ENCODE peak calls at places on chromosomes 2 and 18, in four cellular contexts. One of them, this sample, is unnamed.

GRCh38 chr2:118755362-118755761 is 92.1 kb downstream of the EN1 start:
- DNase-seq in colonic mucosa: no peak
- DNase-seq in sigmoid colon: no peak
- DNase-seq in AG09309: no peak
- DNase-seq in this sample: no peak

GRCh38 chr2:150370600-150370999 is 116.9 kb downstream of the RND3 start:
- DNase-seq in colonic mucosa: peak
- DNase-seq in sigmoid colon: no peak
- DNase-seq in AG09309: no peak
- DNase-seq in this sample: no peak

GRCh38 chr2:129400825-129401224 is 578.6 kb upstream of the RAB6C start:
- DNase-seq in colonic mucosa: no peak
- DNase-seq in sigmoid colon: no peak
- DNase-seq in AG09309: no peak
- DNase-seq in this sample: no peak

GRCh38 chr18:75407468-75408437 is 19.8 kb downstream of the SMIM21 start:
- DNase-seq in colonic mucosa: no peak
- DNase-seq in sigmoid colon: no peak
- DNase-seq in AG09309: no peak
- DNase-seq in this sample: no peak

GRCh38 chr2:85009019-85009618 is 38.2 kb downstream of the KCMF1 start:
- DNase-seq in colonic mucosa: no peak
- DNase-seq in sigmoid colon: no peak
- DNase-seq in AG09309: no peak
- DNase-seq in this sample: no peak

GRCh38 chr2:146709004-146709403 is 1135.8 kb upstream of the ACVR2A start:
- DNase-seq in colonic mucosa: no peak
- DNase-seq in sigmoid colon: no peak
- DNase-seq in AG09309: no peak
- DNase-seq in this sample: no peak

GRCh38 chr2:24972315-24972958 is 682 bp upstream of the DNAJC27 start:
- DNase-seq in colonic mucosa: peak
- DNase-seq in sigmoid colon: peak
- DNase-seq in AG09309: no peak
- DNase-seq in this sample: peak

GRCh38 chr2:221554769-221555510 is 17.2 kb downstream of the EPHA4 start:
- DNase-seq in colonic mucosa: no peak
- DNase-seq in sigmoid colon: no peak
- DNase-seq in AG09309: no peak
- DNase-seq in this sample: peak

GRCh38 chr2:117718048-117718447 is 96.4 kb upstream of the DDX18 start:
- DNase-seq in colonic mucosa: no peak
- DNase-seq in sigmoid colon: no peak
- DNase-seq in AG09309: no peak
- DNase-seq in this sample: no peak

GRCh38 chr18:69935319-69936190 is 12.1 kb downstream of the CD226 start:
- DNase-seq in colonic mucosa: no peak
- DNase-seq in sigmoid colon: no peak
- DNase-seq in AG09309: no peak
- DNase-seq in this sample: no peak
- H3K4me3 ChIP-seq in colonic mucosa: no peak
- H3K4me3 ChIP-seq in sigmoid colon: no peak
- H3K4me3 ChIP-seq in AG09309: no peak
- H3K4me3 ChIP-seq in this sample: no peak

GRCh38 chr18:2570772-2571199 is 519 bp downstream of the METTL4 start:
- DNase-seq in colonic mucosa: peak
- DNase-seq in sigmoid colon: peak
- DNase-seq in AG09309: no peak
- DNase-seq in this sample: peak
- H3K4me3 ChIP-seq in colonic mucosa: peak
- H3K4me3 ChIP-seq in sigmoid colon: peak
- H3K4me3 ChIP-seq in AG09309: peak
- H3K4me3 ChIP-seq in this sample: peak

GRCh38 chr2:232632904-232633412 is 446 bp upstream of the EFHD1 start:
- DNase-seq in colonic mucosa: no peak
- DNase-seq in sigmoid colon: peak
- DNase-seq in AG09309: no peak
- DNase-seq in this sample: peak

GRCh38 chr2:232635820-232636219 is 2.4 kb downstream of the EFHD1 start:
- DNase-seq in colonic mucosa: no peak
- DNase-seq in sigmoid colon: no peak
- DNase-seq in AG09309: no peak
- DNase-seq in this sample: no peak

GRCh38 chr2:232634319-232635150 is 1.1 kb downstream of the EFHD1 start:
- DNase-seq in colonic mucosa: no peak
- DNase-seq in sigmoid colon: no peak
- DNase-seq in AG09309: no peak
- DNase-seq in this sample: no peak

GRCh38 chr2:232632229-232632903 is 1.0 kb upstream of the EFHD1 start:
- DNase-seq in colonic mucosa: no peak
- DNase-seq in sigmoid colon: no peak
- DNase-seq in AG09309: no peak
- DNase-seq in this sample: no peak

GRCh38 chr2:232633413-232634318 is at the start of gene EFHD1:
- DNase-seq in colonic mucosa: peak
- DNase-seq in sigmoid colon: peak
- DNase-seq in AG09309: no peak
- DNase-seq in this sample: peak
- H3K4me3 ChIP-seq in colonic mucosa: peak
- H3K4me3 ChIP-seq in sigmoid colon: peak
- H3K4me3 ChIP-seq in AG09309: peak
- H3K4me3 ChIP-seq in this sample: peak

DNA sequence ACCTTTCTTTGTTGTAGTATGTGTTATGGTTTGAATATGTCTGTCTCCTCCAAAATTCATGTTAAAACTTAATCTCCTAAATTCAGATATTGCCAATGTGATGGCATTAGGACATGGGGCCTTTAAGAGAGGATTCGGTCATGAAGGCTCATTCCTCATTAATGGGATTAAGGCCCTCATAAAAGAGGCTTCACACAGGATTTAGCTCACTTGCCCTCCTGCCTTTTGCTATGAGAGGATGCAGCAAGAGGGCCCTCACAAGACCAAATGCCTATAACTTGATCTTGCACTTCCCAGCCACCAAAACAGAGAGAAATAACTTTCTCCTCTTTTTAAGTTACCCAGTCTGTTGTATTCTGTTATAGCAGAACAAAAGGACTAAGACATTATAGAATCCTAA is 19.7 kb downstream of the ZBTB14 start:
- DNase-seq in colonic mucosa: no peak
- DNase-seq in sigmoid colon: no peak
- DNase-seq in AG09309: no peak
- DNase-seq in this sample: peak
- H3K4me3 ChIP-seq in colonic mucosa: no peak
- H3K4me3 ChIP-seq in sigmoid colon: no peak
- H3K4me3 ChIP-seq in AG09309: no peak
- H3K4me3 ChIP-seq in this sample: no peak

DNA sequence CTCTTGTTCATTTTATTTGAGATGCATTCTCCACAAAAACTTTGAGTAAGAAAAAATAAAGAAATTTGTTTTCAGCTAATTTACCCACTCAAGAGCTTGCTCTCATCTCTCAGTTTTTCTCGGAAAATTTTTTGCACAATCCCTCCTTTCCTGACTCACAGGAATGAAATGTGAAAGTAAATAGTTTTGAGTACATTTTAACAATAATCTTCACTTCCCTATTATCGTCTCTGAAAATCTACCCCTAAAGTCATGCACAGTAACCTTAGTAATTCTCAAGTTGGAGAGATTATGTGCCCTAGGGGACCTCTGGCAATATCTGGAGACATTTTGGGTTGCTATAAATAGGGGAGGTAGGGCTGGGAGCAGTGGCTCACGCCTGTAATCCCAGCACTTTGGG is 2.6 kb downstream of the CYB5A start:
- DNase-seq in colonic mucosa: no peak
- DNase-seq in sigmoid colon: no peak
- DNase-seq in AG09309: no peak
- DNase-seq in this sample: no peak
- H3K4me3 ChIP-seq in colonic mucosa: no peak
- H3K4me3 ChIP-seq in sigmoid colon: no peak
- H3K4me3 ChIP-seq in AG09309: peak
- H3K4me3 ChIP-seq in this sample: no peak

DNA sequence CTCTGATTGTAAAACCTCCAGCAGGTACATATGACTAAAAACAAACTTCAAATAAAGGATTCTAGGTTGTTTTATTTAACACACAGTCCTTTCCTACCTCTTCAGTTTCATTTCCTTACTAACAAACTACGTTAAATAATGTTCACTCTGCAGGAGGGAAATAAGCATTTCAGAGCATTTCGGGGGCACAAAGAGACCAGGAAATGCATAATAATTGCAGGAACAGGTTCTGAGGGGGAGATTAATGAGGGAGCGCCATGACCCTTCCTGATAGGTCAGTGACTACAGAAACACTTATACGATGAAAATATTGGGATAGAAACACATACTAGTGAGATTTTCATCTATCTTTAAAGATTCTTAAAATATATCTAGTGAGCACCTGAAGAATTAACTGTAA is 416.6 kb downstream of the NRXN1 start:
- DNase-seq in colonic mucosa: no peak
- DNase-seq in sigmoid colon: no peak
- DNase-seq in AG09309: no peak
- DNase-seq in this sample: no peak
- H3K4me3 ChIP-seq in colonic mucosa: no peak
- H3K4me3 ChIP-seq in sigmoid colon: no peak
- H3K4me3 ChIP-seq in AG09309: no peak
- H3K4me3 ChIP-seq in this sample: no peak

DNA sequence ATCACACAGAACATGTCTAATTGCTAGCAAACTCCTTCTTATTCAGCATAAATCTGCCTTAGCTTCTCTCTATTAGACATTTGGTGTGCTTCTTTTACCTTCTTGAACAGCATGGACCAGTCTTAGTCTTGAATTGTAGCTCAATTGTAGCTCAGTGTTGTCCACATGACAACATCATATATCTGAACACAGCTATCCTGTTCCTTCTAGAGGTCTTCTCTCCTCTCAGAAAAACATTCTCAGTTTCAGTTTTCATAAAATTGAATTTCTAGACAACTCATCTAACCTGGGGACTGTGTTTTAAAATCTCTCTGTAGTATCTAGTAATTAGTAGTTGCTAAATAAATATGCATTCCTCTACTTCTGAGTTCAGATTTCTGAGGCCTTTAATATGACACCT is 47.6 kb downstream of the CPO start:
- DNase-seq in colonic mucosa: no peak
- DNase-seq in sigmoid colon: no peak
- DNase-seq in AG09309: no peak
- DNase-seq in this sample: no peak
- H3K4me3 ChIP-seq in colonic mucosa: no peak
- H3K4me3 ChIP-seq in sigmoid colon: no peak
- H3K4me3 ChIP-seq in AG09309: no peak
- H3K4me3 ChIP-seq in this sample: no peak

DNA sequence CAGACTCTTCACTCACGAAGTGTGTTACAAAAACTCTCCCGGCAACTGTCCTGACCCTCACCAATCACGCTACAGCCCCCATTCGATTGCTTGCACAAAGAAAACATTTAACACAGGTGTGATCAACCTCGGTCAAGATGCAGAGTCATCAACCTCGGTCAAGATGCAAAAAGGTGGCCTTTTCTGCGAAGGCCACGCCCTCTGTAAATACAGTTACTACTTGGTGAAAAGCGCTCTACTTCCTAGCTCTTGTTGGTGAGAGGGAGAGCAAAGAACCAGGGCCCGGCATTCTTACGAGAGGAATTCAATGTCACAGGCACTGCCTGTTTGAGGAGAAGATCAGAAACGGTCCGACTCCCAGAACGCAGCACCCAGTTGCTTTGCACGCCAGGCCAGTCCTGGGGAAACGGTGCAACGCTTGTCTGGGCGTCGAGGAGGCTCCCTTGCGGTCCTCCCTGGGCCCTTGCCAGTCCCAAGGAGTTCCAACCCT is 2.0 kb downstream of the PIEZO2 start:
- DNase-seq in colonic mucosa: no peak
- DNase-seq in sigmoid colon: no peak
- DNase-seq in AG09309: no peak
- DNase-seq in this sample: no peak
- H3K4me3 ChIP-seq in colonic mucosa: no peak
- H3K4me3 ChIP-seq in sigmoid colon: peak
- H3K4me3 ChIP-seq in AG09309: peak
- H3K4me3 ChIP-seq in this sample: no peak

This sample was measured in A673.